ENCODE peak calls at places on chromosomes 3 and 15, in nine cellular contexts. G, M, F, Y, O, V, Z, B and J are unnamed samples.
A peak's percentile ranks its signal among the peaks of the same experiment; 100 is the strongest.

GRCh38 chr3:88991496-88991895 is 115.9 kb upstream of the EPHA3 start:
- DNase-seq in G (no peak), Y (no peak), F (no peak), B (no peak), V (no peak), O (no peak), M (no peak), Z (no peak), J (no peak)

GRCh38 chr3:75089831-75090230 is 475.4 kb upstream of the CNTN3 start:
- DNase-seq in V (no peak), O (no peak), M (no peak), Z (no peak), F (no peak), B (no peak), Y (no peak), G (no peak), J (no peak)

GRCh38 chr3:117322866-117323265 is 613.3 kb downstream of the TUSC7 start:
- DNase-seq in M (peak; percentile 17), V (no peak), F (no peak), B (no peak), G (no peak), O (no peak), Z (no peak), Y (peak; percentile 23), J (no peak)

GRCh38 chr3:71376499-71376898 is 207.0 kb downstream of the FOXP1 start:
- DNase-seq in B (no peak), O (no peak), V (no peak), Y (no peak), M (no peak), Z (no peak), G (no peak), F (no peak), J (no peak)

GRCh38 chr15:59168536-59168935 is 38.1 kb upstream of the LDHAL6B start:
- DNase-seq in B (no peak), O (no peak), F (no peak), G (peak; percentile 51), Z (peak; percentile 51), Y (no peak), V (no peak), M (peak; percentile 38), J (no peak)

GRCh38 chr3:53254190-53254809 is 1.5 kb downstream of the TKT start:
- DNase-seq in B (no peak), V (no peak), Z (peak; percentile 74), O (no peak), M (peak; percentile 42), G (no peak), F (no peak), Y (no peak), J (no peak)

GRCh38 chr15:27059610-27060202 is 88.7 kb downstream of the GABRG3 start:
- DNase-seq in F (no peak), O (no peak), Y (peak; percentile 44), Z (peak; percentile 50), M (peak; percentile 56), B (no peak), V (no peak), G (no peak), J (no peak)

GRCh38 chr3:25785826-25786225 is 2.6 kb upstream of the NGLY1 start:
- DNase-seq in O (no peak), M (no peak), Y (no peak), F (no peak), V (no peak), B (no peak), Z (no peak), G (no peak), J (no peak)

GRCh38 chr3:111027868-111028267 is 43.7 kb upstream of the NECTIN3 start:
- DNase-seq in B (no peak), F (no peak), O (no peak), Z (no peak), M (no peak), G (no peak), V (no peak), Y (no peak), J (no peak)

DNA sequence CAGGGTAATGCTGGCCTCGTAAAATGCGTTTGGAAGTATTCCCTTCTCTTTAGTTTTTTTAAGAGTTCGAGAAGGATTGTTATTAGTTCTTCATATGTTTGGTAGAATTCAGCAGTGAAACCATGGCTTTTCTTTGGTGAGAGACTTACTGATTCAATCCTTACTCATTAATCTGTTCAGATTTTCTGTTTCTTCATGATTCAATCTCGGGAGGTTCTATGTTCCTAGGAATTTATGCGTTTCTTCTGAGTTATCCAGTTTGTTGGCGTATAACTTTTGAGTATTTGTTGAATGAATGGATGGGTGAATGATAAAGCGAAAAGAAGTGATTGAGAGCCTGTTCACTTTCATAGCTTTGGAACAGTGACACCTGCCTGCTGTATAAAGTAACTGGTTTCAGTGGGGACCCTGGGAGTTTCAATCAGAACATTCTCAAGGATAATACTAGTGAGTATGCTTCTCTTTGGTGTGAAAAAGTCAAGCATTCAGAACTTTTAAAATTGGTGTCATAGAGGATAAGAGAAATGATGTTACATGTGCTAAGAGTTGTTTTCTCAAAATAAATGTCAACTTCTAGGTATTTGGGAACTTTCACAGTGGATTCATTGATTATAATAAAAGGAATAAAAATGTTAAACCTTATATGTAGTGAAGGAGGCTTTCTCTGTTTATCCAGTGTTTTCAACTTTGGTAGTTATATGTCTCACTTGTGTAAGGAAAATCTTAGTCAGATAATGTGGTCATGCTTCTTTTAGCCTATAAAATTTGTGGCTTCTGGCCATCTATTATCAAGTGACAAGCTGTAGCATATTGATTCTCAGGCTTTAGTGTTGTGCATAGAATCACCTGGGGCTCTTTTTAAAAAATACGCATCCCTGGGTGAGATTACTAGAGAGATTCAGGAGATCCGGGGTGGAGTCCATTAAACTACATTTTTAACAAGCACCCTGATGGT is 11.7 kb downstream of the LRCH3 start:
- DNase-seq in Z (no peak), O (no peak), V (no peak), F (no peak), G (no peak), B (no peak), M (no peak), Y (peak; percentile 32), J (no peak)
- TF ChIP-seq CTCF in Z (no peak), O (peak; percentile 6), V (no peak), F (no peak), G (no peak), B (no peak), M (no peak), Y (peak; percentile 28), J (peak; percentile 26)

GRCh38 chr3:98343647-98344507 is 9.8 kb upstream of the OR5K4 start:
- DNase-seq in B (peak; percentile 9), Z (no peak), F (no peak), M (peak; percentile 61), Y (peak; percentile 81), G (no peak), V (no peak), O (no peak), J (no peak)
- TF ChIP-seq CTCF in B (peak; percentile 39), Z (peak; percentile 56), F (peak; percentile 29), M (peak; percentile 83), Y (peak; percentile 93), G (peak; percentile 63), V (peak; percentile 38), O (peak; percentile 61), J (peak; percentile 48)

DNA sequence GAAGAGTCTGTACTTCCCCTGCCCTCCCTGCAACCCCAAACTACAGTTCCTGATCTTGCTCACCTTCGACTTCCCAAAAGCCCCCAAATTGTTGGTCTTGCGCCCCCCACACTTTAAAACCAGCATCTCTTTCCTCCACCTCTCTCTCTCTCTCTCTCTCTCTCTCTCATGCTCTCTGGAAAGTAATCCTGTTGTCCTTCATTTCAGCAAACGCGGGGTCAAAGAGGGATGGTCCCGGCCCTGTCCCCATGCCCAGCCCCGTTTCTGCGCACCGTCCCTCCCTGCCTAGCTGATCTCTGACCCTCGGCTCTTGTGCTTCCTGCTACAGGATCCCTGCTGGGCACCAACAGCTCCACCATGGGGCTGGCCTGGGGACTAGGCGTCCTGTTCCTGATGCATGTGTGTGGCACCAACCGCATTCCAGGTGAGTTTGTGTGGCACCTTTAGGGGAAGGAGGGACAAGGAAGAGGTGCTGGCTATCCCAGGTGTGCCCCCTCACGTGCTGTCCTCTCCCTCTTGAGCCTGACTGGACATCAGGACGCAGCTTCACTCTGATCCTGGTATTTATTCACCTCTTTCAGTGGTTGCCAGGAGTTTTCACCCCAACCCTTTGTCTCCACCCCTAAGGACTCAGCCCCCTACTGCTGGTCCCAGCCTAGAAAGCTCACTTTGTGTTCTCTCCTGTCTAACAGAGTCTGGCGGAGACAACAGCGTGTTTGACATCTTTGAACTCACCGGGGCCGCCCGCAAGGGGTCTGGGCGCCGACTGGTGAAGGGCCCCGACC is 814 bp downstream of the THBS1 start:
- DNase-seq in Y (peak; percentile 16), B (peak; percentile 82), V (peak; percentile 79), O (no peak), F (no peak), M (peak; percentile 31), Z (no peak), G (peak; percentile 80), J (no peak)
- TF ChIP-seq CTCF in Y (peak; percentile 15), B (peak; percentile 44), V (peak; percentile 38), O (peak; percentile 50), F (peak; percentile 32), M (peak; percentile 1), Z (no peak), G (peak; percentile 46), J (peak; percentile 43)

GRCh38 chr3:8524656-8525399 is 23.2 kb downstream of the LMCD1 start:
- DNase-seq in M (no peak), O (no peak), Y (no peak), B (no peak), Z (no peak), V (no peak), G (no peak), F (no peak), J (no peak)

GRCh38 chr3:8529197-8529637 is 27.6 kb downstream of the LMCD1 start:
- DNase-seq in F (no peak), B (no peak), Z (no peak), M (no peak), G (no peak), O (peak; percentile 20), Y (no peak), V (no peak), J (no peak)

GRCh38 chr3:8532251-8532831 is 30.7 kb downstream of the LMCD1 start:
- DNase-seq in O (no peak), B (no peak), G (no peak), Y (no peak), V (no peak), F (no peak), M (no peak), Z (no peak), J (no peak)

GRCh38 chr3:8525893-8526292 is 24.3 kb downstream of the LMCD1 start:
- DNase-seq in Z (no peak), Y (no peak), O (no peak), F (no peak), M (no peak), B (no peak), V (no peak), G (no peak), J (no peak)

DNA sequence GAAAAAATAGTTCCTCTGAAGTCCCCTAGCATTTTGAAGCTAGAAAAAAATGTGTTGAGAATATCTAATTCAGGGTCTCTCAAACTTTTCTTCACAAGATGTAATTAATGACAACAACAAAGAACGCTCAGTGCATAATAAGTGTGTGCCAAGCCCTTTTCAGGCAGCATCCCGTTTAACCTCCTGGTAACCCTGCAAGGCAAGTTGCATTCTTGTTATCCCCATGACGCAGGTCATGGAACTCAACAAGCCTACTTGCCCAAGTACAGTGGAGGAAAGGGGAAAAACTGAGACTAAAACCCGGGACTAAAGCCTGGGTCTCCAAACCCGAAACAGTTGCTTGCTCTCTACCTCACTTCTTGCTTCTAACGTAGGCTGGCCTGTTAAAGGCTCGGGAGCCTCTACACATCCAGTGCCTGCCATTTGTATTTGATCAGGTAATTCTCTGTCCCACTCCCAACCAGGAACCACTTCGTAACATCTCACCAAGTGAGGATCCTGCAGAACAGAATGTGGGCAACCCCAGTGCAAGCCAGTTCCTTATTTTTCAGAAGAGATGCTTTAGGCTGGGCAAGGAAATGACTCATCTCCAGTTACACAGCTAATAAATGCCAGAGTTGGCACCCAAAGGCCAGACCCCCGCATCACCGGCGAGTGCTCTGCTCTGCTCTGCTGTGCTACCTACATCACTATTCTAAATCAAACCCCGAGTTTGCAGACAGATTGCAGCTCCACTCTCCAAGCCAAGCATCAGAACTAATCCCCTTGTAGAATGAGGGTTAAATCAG is 28.3 kb downstream of the LMCD1 start:
- DNase-seq in Y (no peak), Z (no peak), M (peak; percentile 63), F (no peak), G (no peak), B (no peak), O (no peak), V (no peak), J (no peak)
- TF ChIP-seq CTCF in Y (no peak), Z (no peak), M (no peak), F (no peak), G (no peak), B (no peak), O (no peak), V (no peak), J (no peak)